ENCODE peak calls at places on chromosomes 3 and 15, in four cellular contexts. T is transverse colon, G is mammary epithelial cell, X is GM23248. O is an unnamed sample.

GRCh38 chr3:119181765-119182164 is 8.4 kb downstream of the UPK1B start:
- DNase-seq in T (no peak), G (peak; percentile 75), X (peak; percentile 45), O (peak; percentile 55)

GRCh38 chr3:185724761-185725160 is 100.1 kb downstream of the IGF2BP2 start:
- DNase-seq in T (no peak), G (no peak), X (peak; percentile 64), O (peak; percentile 64)

GRCh38 chr3:122415104-122415744 is 638 bp downstream of the WDR5B start:
- DNase-seq in T (peak; percentile 54), G (peak; percentile 62), X (peak; percentile 67), O (peak; percentile 39)

GRCh38 chr15:84669726-84670125 is 11.7 kb upstream of the NMB start:
- DNase-seq in T (no peak), G (no peak), X (peak; percentile 93), O (peak; percentile 23)

GRCh38 chr3:64207289-64208086 is 17.8 kb downstream of the PRICKLE2 start:
- DNase-seq in T (no peak), G (no peak), X (peak; percentile 87), O (peak; percentile 46)

GRCh38 chr3:53030864-53031445 is 14.9 kb downstream of the SFMBT1 start:
- DNase-seq in T (peak; percentile 48), G (peak; percentile 52), X (no peak), O (no peak)

GRCh38 chr3:64342940-64343691 is 117.8 kb upstream of the PRICKLE2 start:
- DNase-seq in T (no peak), G (peak; percentile 91), X (peak; percentile 83), O (no peak)

GRCh38 chr3:173870976-173871375 is 473.4 kb downstream of the NLGN1 start:
- DNase-seq in T (no peak), G (no peak), X (no peak), O (no peak)

GRCh38 chr3:53464424-53464823 is 30.0 kb upstream of the CACNA1D start:
- DNase-seq in T (no peak), G (peak; percentile 20), X (no peak), O (no peak)

GRCh38 chr3:30894521-30895289 is at the start of gene GADL1:
- DNase-seq in T (no peak), G (peak; percentile 14), X (peak; percentile 72), O (peak; percentile 38)

GRCh38 chr15:34349769-34350168 is 6.7 kb downstream of the NUTM1 start:
- DNase-seq in T (no peak), G (no peak), X (no peak), O (no peak)

GRCh38 chr3:45817788-45818523 is 21.6 kb upstream of the SLC6A20 start:
- DNase-seq in T (peak; percentile 31), G (peak; percentile 97), X (peak; percentile 94), O (peak; percentile 77)

GRCh38 chr3:30934208-30934550 is 39.7 kb upstream of the GADL1 start:
- DNase-seq in T (no peak), G (peak; percentile 27), X (peak; percentile 75), O (peak; percentile 5)

GRCh38 chr3:134485075-134485536 is 679 bp downstream of the ANAPC13 start:
- DNase-seq in T (peak; percentile 44), G (no peak), X (peak; percentile 49), O (peak; percentile 37)

GRCh38 chr3:194296448-194296831 is 54.7 kb downstream of the CPN2 start:
- DNase-seq in T (no peak), G (peak; percentile 73), X (peak; percentile 75), O (peak; percentile 70)

GRCh38 chr15:39581501-39582285 is 814 bp downstream of the THBS1 start:
- DNase-seq in T (peak; percentile 82), G (peak; percentile 80), X (peak; percentile 86), O (peak; percentile 59)

GRCh38 chr3:42732829-42733459 is 30.3 kb upstream of the HHATL start:
- DNase-seq in T (no peak), G (no peak), X (no peak), O (no peak)

GRCh38 chr3:69423756-69424155 is 37.9 kb upstream of the FRMD4B start:
- DNase-seq in T (no peak), G (no peak), X (no peak), O (no peak)

GRCh38 chr3:180421711-180422110 is 180.3 kb upstream of the TTC14 start:
- DNase-seq in T (no peak), G (no peak), X (no peak), O (no peak)

GRCh38 chr3:11155341-11156025 is 1.2 kb downstream of the HRH1 start:
- DNase-seq in T (peak; percentile 74), G (peak; percentile 73), X (peak; percentile 94), O (peak; percentile 75)

GRCh38 chr15:92903588-92903955 is 3.4 kb downstream of the CHD2 start:
- DNase-seq in T (no peak), G (no peak), X (no peak), O (no peak)
- H3K4me3 ChIP-seq in T (peak overlapping the region; percentile 62), G (peak overlapping the region; percentile 74), X (peak overlapping the region; percentile 97), O (peak overlapping the region; percentile 68)

GRCh38 chr15:96924570-96924969 is 594.1 kb downstream of the NR2F2 start:
- DNase-seq in T (no peak), G (no peak), X (no peak), O (no peak)
- H3K9me3 ChIP-seq in T (peaks cover 3% of the 10 kb centered on the region), G (peaks cover 2% of the 10 kb centered on the region), X (no peaks in the 10 kb centered on the region), O (peaks cover 3% of the 10 kb centered on the region)

GRCh38 chr3:13335062-13335461 is 85.1 kb downstream of the NUP210 start:
- DNase-seq in T (no peak), G (no peak), X (no peak), O (no peak)
- H3K27me3 ChIP-seq in T (no peaks in the 10 kb centered on the region), G (no peaks in the 10 kb centered on the region), X (peaks cover 10% of the 10 kb centered on the region), O (no peaks in the 10 kb centered on the region)

GRCh38 chr3:113508966-113509365 is 6.0 kb downstream of the SPICE1 start:
- DNase-seq in T (no peak), G (no peak), X (no peak), O (no peak)
- H3K4me3 ChIP-seq in T (no peak overlapping the region), G (no peak overlapping the region), X (no peak overlapping the region), O (no peak overlapping the region)

DNA sequence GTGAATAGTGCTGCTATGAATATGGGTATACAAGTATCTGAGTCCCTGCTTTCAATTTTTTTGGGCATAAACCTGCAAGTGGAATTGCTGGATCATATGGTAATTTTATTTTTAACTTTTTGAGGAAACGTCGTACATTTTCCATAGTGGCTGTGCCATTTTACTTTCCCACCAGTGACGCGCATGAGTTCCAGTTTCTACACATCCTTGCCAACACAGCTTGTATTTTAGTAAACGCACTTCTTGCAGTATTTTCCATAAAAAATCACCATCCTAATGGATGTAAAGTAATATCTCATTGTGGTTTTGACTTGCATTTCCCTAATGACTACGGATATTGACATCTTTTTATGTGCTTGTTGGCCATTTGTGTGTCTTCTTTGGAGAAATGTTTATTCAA is 105.0 kb downstream of the NFKBIZ start:
- DNase-seq in T (no peak), G (no peak), X (no peak), O (no peak)
- H3K9me3 ChIP-seq in T (no peaks in the 10 kb centered on the region), G (no peaks in the 10 kb centered on the region), X (no peaks in the 10 kb centered on the region), O (no peaks in the 10 kb centered on the region)

DNA sequence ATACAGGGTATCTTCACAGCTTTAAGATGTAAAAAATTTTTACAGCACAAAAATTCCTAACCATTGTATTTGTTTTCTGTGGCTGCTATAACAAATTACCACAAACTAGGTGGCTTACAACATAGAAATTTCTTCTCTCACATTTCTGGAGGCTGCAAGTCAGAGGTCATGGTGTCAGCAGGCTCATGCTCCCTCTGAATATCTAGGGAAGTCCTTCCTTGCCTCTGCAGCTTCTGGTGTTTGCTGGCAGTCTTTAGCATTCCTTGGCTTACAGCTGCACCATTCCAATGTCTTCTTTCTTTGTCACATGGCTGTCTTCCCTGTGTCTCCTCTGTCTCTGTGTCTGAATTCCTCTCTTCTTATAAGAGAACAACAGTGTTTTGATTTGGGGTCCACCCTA is 310.2 kb upstream of the SUCLG2 start:
- DNase-seq in T (no peak), G (no peak), X (no peak), O (no peak)
- H3K27me3 ChIP-seq in T (no peaks in the 10 kb centered on the region), G (no peaks in the 10 kb centered on the region), X (no peaks in the 10 kb centered on the region), O (no peaks in the 10 kb centered on the region)

GRCh38 chr3:102163039-102163817 is 271.6 kb upstream of the ZPLD1 start:
- DNase-seq in T (no peak), G (peak; percentile 82), X (peak; percentile 50), O (peak; percentile 48)
- H3K4me3 ChIP-seq in T (no peak overlapping the region), G (no peak overlapping the region), X (no peak overlapping the region), O (no peak overlapping the region)

O was measured in MG63.